ENCODE peak calls at places on chromosomes 1 and 21, in seven cellular contexts. H, I, J, A, F, Z and S are unnamed samples.

GRCh38 chr1:150976879-150977694 is 2.5 kb upstream of the CERS2 start:
- DNase-seq in A (peak), J (peak), Z (peak), H (no peak), F (peak), I (peak), S (no peak)

GRCh38 chr21:17460094-17460493 is 52.7 kb upstream of the CXADR start:
- DNase-seq in H (no peak), J (no peak), F (no peak), Z (no peak), A (no peak), I (no peak), S (no peak)

GRCh38 chr1:43451157-43451591 is 2.6 kb downstream of the HYI start:
- DNase-seq in Z (no peak), F (no peak), J (no peak), H (no peak), A (no peak), I (no peak), S (no peak)

GRCh38 chr1:148292915-148293314 is 140.8 kb upstream of the NBPF11 start:
- DNase-seq in I (no peak), H (no peak), A (no peak), Z (no peak), J (no peak), F (no peak), S (no peak)

GRCh38 chr21:37435120-37435519 is 68.5 kb downstream of the DYRK1A start:
- DNase-seq in I (peak), F (no peak), H (no peak), Z (peak), A (peak), J (peak), S (peak)

GRCh38 chr1:94538243-94538827 is 3.2 kb downstream of the F3 start:
- DNase-seq in I (no peak), A (peak), Z (no peak), J (no peak), H (no peak), F (no peak), S (no peak)

GRCh38 chr1:233038581-233038980 is 88.2 kb downstream of the NTPCR start:
- DNase-seq in F (no peak), A (no peak), H (no peak), J (no peak), Z (no peak), I (no peak), S (no peak)

GRCh38 chr1:228008391-228009115 is 1.8 kb downstream of the WNT3A start:
- DNase-seq in A (no peak), J (no peak), F (no peak), H (no peak), Z (no peak), I (no peak), S (no peak)

GRCh38 chr1:156487862-156488261 is 12.7 kb downstream of the MEF2D start:
- DNase-seq in A (no peak), F (no peak), J (no peak), H (no peak), Z (no peak), I (no peak), S (no peak)

GRCh38 chr1:201937624-201938212 is 8.6 kb downstream of the LMOD1 start:
- DNase-seq in H (no peak), F (no peak), Z (no peak), J (no peak), I (no peak), A (peak), S (peak)

GRCh38 chr1:41353744-41354143 is 7.5 kb upstream of the FOXO6 start:
- DNase-seq in A (no peak), Z (no peak), J (no peak), F (peak), H (no peak), I (no peak), S (no peak)

GRCh38 chr21:45378258-45378966 is 26.6 kb upstream of the COL18A1 start:
- DNase-seq in Z (no peak), J (peak), I (no peak), A (no peak), F (no peak), H (no peak), S (peak)

GRCh38 chr1:14479865-14480264 is 118.6 kb upstream of the KAZN start:
- DNase-seq in A (no peak), H (no peak), J (no peak), Z (no peak), F (no peak), I (no peak), S (no peak)

GRCh38 chr1:37861151-37861550 is 1.8 kb upstream of the MTF1 start:
- DNase-seq in J (no peak), F (no peak), H (no peak), Z (no peak), A (no peak), I (no peak), S (no peak)

GRCh38 chr1:99228153-99228552 is 36.1 kb upstream of the PLPPR4 start:
- DNase-seq in H (no peak), A (no peak), F (no peak), Z (no peak), I (no peak), J (no peak), S (no peak)

GRCh38 chr1:73998348-73998959 is 199.5 kb downstream of the LRRIQ3 start:
- DNase-seq in Z (peak), J (peak), H (no peak), F (no peak), A (peak), I (peak), S (peak)

GRCh38 chr1:105386489-105386888 is 1636.8 kb downstream of the AMY1C start:
- DNase-seq in F (no peak), Z (no peak), I (no peak), J (no peak), H (no peak), A (no peak), S (no peak)

GRCh38 chr21:38355353-38355752 is 98.6 kb downstream of the KCNJ15 start:
- DNase-seq in J (no peak), Z (no peak), A (no peak), H (no peak), I (no peak), F (no peak), S (no peak)

GRCh38 chr1:240413732-240414131 is 198.2 kb downstream of the GREM2 start:
- DNase-seq in I (no peak), J (no peak), F (no peak), Z (no peak), A (peak), H (no peak), S (no peak)

GRCh38 chr1:192066202-192066601 is 92.1 kb upstream of the RGS18 start:
- DNase-seq in J (no peak), I (no peak), F (no peak), A (no peak), Z (peak), H (no peak), S (peak)

GRCh38 chr1:54919367-54920359 is 32.7 kb upstream of the DHCR24 start:
- DNase-seq in I (no peak), J (no peak), F (no peak), Z (no peak), A (no peak), H (no peak), S (no peak)

GRCh38 chr1:117695796-117696505 is 90.1 kb downstream of the TENT5C start:
- DNase-seq in H (no peak), J (peak), F (no peak), I (no peak), A (peak), Z (no peak), S (peak)

GRCh38 chr1:41073971-41074370 is 52.4 kb upstream of the SLFNL1 start:
- DNase-seq in H (no peak), J (peak), F (no peak), Z (no peak), A (peak), I (no peak), S (peak)

GRCh38 chr1:39151267-39151666 is 53.2 kb upstream of the MACF1 start:
- DNase-seq in A (no peak), F (no peak), I (no peak), H (no peak), J (no peak), Z (no peak), S (no peak)

GRCh38 chr1:158290571-158290935 is 830 bp downstream of the CD1C start:
- DNase-seq in H (no peak), Z (no peak), I (no peak), J (no peak), A (no peak), F (no peak), S (no peak)

GRCh38 chr1:175635092-175635491 is 108.3 kb downstream of the TNR start:
- DNase-seq in A (no peak), I (no peak), J (no peak), F (no peak), Z (no peak), H (no peak), S (no peak)

GRCh38 chr1:9421533-9421873 is 117.8 kb upstream of the SLC25A33 start:
- DNase-seq in Z (no peak), F (no peak), H (no peak), A (no peak), I (no peak), J (no peak), S (no peak)

GRCh38 chr1:162873671-162874666 is 13.0 kb upstream of the CCDC190 start:
- DNase-seq in Z (no peak), F (peak), H (no peak), A (peak), J (peak), I (no peak), S (peak)

GRCh38 chr1:32111789-32112188 is 3.9 kb downstream of the KPNA6 start:
- DNase-seq in A (no peak), Z (no peak), J (no peak), F (no peak), H (no peak), I (no peak), S (peak)

GRCh38 chr1:155968670-155969069 is 9.7 kb downstream of the ARHGEF2 start:
- DNase-seq in A (no peak), Z (no peak), I (no peak), J (no peak), F (no peak), H (no peak), S (peak)

GRCh38 chr1:194705123-194705522 is 1518.7 kb upstream of the B3GALT2 start:
- DNase-seq in H (no peak), I (peak), Z (no peak), J (no peak), A (no peak), F (no peak), S (peak)

GRCh38 chr1:243638186-243638585 is 211.9 kb downstream of the AKT3 start:
- DNase-seq in J (no peak), H (no peak), I (no peak), F (no peak), Z (no peak), A (no peak), S (no peak)

GRCh38 chr1:48602349-48602748 is 130.3 kb upstream of the SPATA6 start:
- DNase-seq in H (no peak), Z (peak), I (no peak), A (no peak), F (no peak), J (no peak), S (no peak)

GRCh38 chr1:15618685-15619525 is 1.6 kb downstream of the DDI2 start:
- DNase-seq in H (no peak), I (no peak), Z (peak), F (no peak), J (peak), A (peak), S (peak)

GRCh38 chr1:147821883-147822282 is 61.5 kb upstream of the GJA5 start:
- DNase-seq in F (no peak), Z (no peak), I (no peak), H (no peak), J (no peak), A (no peak), S (no peak)

GRCh38 chr1:101314244-101314643 is 77.4 kb downstream of the S1PR1 start:
- DNase-seq in J (no peak), F (no peak), H (no peak), I (no peak), Z (no peak), A (peak), S (peak)